ENCODE peak calls at places on chromosomes 13 and 19, in seven cellular contexts. X, O, B, Y, C, S and D are unnamed samples. For H3K4me1 and H3K27me3, the result is how much of the 10 kb centered on the place peaks cover.

GRCh38 chr13:75836441-75836840 is 200.3 kb downstream of the LMO7 start:
- DNase-seq in C (peak), O (no peak), Y (peak), B (no peak), S (no peak), X (no peak), D (no peak)

GRCh38 chr13:22073718-22074117 is 402.8 kb downstream of the FGF9 start:
- DNase-seq in O (no peak), Y (no peak), B (no peak), S (no peak), C (no peak), X (no peak), D (no peak)

GRCh38 chr13:25084101-25084500 is 11.8 kb upstream of the PABPC3 start:
- DNase-seq in O (no peak), C (no peak), B (no peak), S (no peak), Y (no peak), X (no peak), D (no peak)

GRCh38 chr19:39474139-39474620 is 6.5 kb upstream of the TIMM50 start:
- DNase-seq in O (peak), S (peak), X (peak), C (peak), Y (peak), B (peak), D (no peak)

GRCh38 chr13:93867481-93867880 is 612.0 kb downstream of the DCT start:
- DNase-seq in C (no peak), X (no peak), O (no peak), B (no peak), S (no peak), Y (no peak), D (peak)

GRCh38 chr19:44552324-44552723 is 22.8 kb upstream of the CEACAM20 start:
- DNase-seq in C (no peak), S (no peak), B (peak), Y (peak), O (peak), X (no peak), D (peak)

GRCh38 chr19:11234486-11235075 is 4.8 kb upstream of the ANGPTL8 start:
- DNase-seq in X (no peak), C (no peak), Y (no peak), B (no peak), O (no peak), S (no peak), D (no peak)

GRCh38 chr19:44741258-44741731 is 7.2 kb upstream of the BCL3 start:
- DNase-seq in Y (no peak), S (no peak), O (no peak), B (no peak), X (no peak), C (no peak), D (peak)

GRCh38 chr13:61247149-61247936 is 168.3 kb downstream of the PCDH20 start:
- DNase-seq in X (peak), S (no peak), C (no peak), B (no peak), Y (peak), O (no peak), D (no peak)

GRCh38 chr19:33301011-33301899 is 1.1 kb downstream of the CEBPA start:
- DNase-seq in Y (peak), C (no peak), X (no peak), B (no peak), S (no peak), O (no peak), D (no peak)

GRCh38 chr13:77740097-77740496 is 42.6 kb downstream of the SLAIN1 start:
- DNase-seq in X (no peak), S (no peak), Y (no peak), O (no peak), B (no peak), C (no peak), D (no peak)

GRCh38 chr13:41639237-41639904 is 182.0 kb downstream of the RGCC start:
- DNase-seq in S (no peak), O (no peak), Y (no peak), B (no peak), C (no peak), X (no peak), D (no peak)

DNA sequence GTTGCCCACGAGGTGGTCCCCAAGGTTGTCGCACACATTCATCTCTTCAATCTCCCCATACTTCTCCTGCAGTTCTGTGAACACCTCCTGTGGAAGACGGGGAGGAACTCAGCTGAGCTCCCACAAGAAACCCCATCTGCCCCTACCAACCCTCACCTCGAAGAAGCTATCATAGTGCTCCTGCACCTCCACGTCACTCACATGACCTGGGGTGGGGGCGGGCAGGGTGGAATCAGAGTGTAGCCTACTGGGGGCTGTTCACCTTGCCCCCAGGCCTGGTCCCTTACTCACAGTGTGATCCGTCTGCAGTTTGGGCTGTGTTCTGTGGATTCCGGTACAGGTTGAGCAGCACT is 907 bp downstream of the U2AF1L4 start:
- DNase-seq in C (no peak), X (no peak), Y (no peak), O (no peak), S (no peak), B (no peak), D (no peak)
- H3K4me1 ChIP-seq in C (half or more), X (under half), Y (under half), O (under half), S (under half), B (half or more), D (under half)

GRCh38 chr13:99353836-99354235 is 46.6 kb upstream of the GPR183 start:
- DNase-seq in O (peak), S (no peak), X (no peak), B (no peak), C (no peak), Y (no peak), D (no peak)

GRCh38 chr13:99357149-99357596 is 50.0 kb upstream of the GPR183 start:
- DNase-seq in B (no peak), O (peak), X (no peak), C (no peak), S (no peak), Y (no peak), D (no peak)

GRCh38 chr13:99356216-99357089 is 49.3 kb upstream of the GPR183 start:
- DNase-seq in B (peak), S (no peak), X (no peak), C (peak), Y (no peak), O (peak), D (no peak)

GRCh38 chr13:99354371-99354951 is 47.3 kb upstream of the GPR183 start:
- DNase-seq in C (no peak), X (no peak), Y (no peak), B (no peak), O (peak), S (no peak), D (peak)

DNA sequence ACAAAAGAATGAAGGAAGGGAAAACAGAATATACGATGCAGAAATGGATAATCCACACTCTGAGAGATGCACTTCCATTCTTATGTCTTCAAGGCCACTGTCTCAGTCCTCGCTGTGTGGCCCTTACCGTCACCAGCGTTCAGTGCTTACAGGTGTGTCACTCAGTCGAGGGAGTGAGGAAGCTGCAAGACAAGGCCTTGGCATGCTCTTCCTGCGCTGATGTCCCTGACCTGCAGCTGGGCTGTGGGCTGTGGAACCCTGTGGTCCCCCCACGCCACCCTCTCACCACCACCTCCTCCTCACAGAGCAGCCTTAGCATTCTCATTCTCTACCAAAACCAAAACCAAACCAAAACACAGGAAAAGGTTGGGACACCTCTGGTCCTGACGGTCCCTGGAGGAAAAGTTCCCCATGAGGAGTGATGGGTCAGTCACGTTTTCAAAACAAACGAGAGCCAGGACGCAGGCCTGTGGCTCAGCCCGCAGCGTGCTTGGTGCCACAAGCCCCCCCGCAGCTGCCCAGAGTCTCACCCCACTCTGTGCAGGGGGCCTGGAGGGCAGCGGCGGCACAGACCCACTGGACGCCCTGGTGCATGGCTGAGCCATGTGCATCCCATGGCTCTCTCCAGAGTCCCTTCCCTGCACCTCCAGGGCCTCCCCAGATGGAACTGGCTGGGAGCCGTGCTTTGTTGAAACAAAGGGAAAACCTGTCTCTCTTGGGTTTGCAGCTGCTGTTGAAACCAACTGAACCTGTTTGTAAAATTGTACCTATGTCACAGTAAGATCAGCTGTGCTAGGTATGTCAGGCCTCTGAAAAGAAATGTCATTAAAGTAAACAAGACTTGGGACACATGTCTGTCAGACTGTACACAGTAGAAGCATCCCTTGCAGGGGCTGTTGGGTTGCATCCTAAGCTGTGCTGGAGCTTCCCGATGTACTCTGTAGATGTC is 48.3 kb upstream of the GPR183 start:
- DNase-seq in X (no peak), O (peak), Y (no peak), B (no peak), S (no peak), C (no peak), D (no peak)
- H3K27ac ChIP-seq in X (peak), O (peak), Y (no peak), B (peak), S (no peak), C (peak), D (no peak)

GRCh38 chr19:13033244-13033643 is 38.0 kb downstream of the NFIX start:
- DNase-seq in B (no peak), C (no peak), O (no peak), X (no peak), S (no peak), Y (no peak), D (no peak)
- H3K27me3 ChIP-seq in B (under half), C (under half), O (under half), X (under half), S (half or more), Y (half or more), D (under half)

DNA sequence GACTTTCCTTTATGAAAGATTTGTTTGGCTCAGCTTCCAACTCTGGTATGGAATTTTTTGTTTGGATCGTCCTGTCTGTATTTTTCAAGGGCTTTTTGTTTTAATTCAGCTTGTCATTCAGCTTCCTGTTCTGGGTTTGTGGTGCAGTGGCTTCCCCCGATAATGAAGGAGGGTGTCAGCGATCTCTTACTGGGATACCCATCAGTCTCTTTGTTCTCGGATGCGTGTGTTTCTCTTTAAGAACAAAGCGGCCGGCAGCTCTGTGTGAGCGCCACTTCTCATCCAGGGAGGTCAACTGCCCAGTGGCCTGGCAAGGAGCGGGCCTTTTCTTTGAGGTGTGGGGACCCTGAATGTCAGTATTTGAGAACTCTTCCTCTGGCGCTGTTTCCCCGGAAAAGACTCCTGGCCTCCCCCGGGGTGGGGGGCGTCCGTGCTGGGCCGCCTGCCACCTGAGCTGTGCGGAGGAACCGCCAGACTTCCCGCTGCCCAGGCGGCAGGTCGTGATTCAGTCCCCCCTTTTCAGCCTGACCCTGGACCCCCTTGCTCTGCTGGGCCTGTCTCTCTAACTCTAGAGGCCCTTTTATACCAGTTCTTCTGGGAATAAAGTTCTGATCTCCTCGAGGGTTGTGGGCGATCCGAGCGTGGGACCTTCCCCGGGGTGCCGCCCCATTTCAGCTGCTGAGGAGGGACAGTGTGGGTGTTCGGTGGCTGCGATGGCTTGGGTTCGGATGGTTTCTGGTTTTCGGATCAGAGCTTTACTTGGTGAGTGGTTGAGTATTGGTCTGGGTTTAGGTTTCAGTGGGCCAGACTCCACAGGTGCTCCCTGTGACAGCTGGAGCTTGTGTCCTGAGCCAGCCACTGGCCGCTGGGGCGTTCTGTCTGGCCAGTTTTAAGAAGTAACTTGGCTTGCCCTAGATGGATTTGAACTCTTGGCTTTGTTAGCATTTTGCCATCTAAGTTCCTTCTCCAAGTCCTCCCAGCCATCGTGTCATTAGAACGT is 3.4 kb downstream of the SF3A2 start:
- DNase-seq in Y (peak), C (no peak), X (no peak), B (no peak), O (no peak), S (peak), D (no peak)
- H3K4me1 ChIP-seq in Y (under half), C (half or more), X (under half), B (half or more), O (under half), S (under half), D (under half)